ENCODE peak calls at places on chromosomes 12 and 14, in eight cellular contexts. One of them, this sample, is unnamed.

GRCh38 chr12:53267309-53268008 is 640 bp upstream of the ESPL1 start:
- DNase-seq in Panc1: no peak
- DNase-seq in RWPE1: no peak
- DNase-seq in cardiac fibroblast: no peak
- DNase-seq in adrenal gland: no peak
- DNase-seq in Calu3: peak
- DNase-seq in neural crest cell: no peak
- DNase-seq in CD4-positive, alpha-beta T cell: no peak
- DNase-seq in this sample: no peak

GRCh38 chr12:1580526-1580925 is 13.9 kb downstream of the FBXL14 start:
- DNase-seq in Panc1: no peak
- DNase-seq in RWPE1: no peak
- DNase-seq in neural crest cell: no peak
- DNase-seq in adrenal gland: no peak
- DNase-seq in CD4-positive, alpha-beta T cell: no peak
- DNase-seq in Calu3: no peak
- DNase-seq in cardiac fibroblast: no peak
- DNase-seq in this sample: no peak

GRCh38 chr14:101073598-101073965 is 170.1 kb upstream of the RTL1 start:
- DNase-seq in Panc1: no peak
- DNase-seq in CD4-positive, alpha-beta T cell: no peak
- DNase-seq in RWPE1: no peak
- DNase-seq in adrenal gland: no peak
- DNase-seq in neural crest cell: no peak
- DNase-seq in cardiac fibroblast: no peak
- DNase-seq in Calu3: no peak
- DNase-seq in this sample: peak

GRCh38 chr14:81710232-81710845 is 176.7 kb upstream of the SEL1L start:
- DNase-seq in neural crest cell: peak
- DNase-seq in cardiac fibroblast: peak
- DNase-seq in Calu3: peak
- DNase-seq in Panc1: peak
- DNase-seq in RWPE1: peak
- DNase-seq in CD4-positive, alpha-beta T cell: no peak
- DNase-seq in adrenal gland: peak
- DNase-seq in this sample: no peak

GRCh38 chr12:32502693-32503510 is 103.5 kb downstream of the FGD4 start:
- DNase-seq in neural crest cell: no peak
- DNase-seq in Panc1: no peak
- DNase-seq in RWPE1: no peak
- DNase-seq in CD4-positive, alpha-beta T cell: no peak
- DNase-seq in adrenal gland: peak
- DNase-seq in Calu3: peak
- DNase-seq in cardiac fibroblast: peak
- DNase-seq in this sample: no peak

GRCh38 chr14:51657762-51658161 is 6.1 kb downstream of the FRMD6 start:
- DNase-seq in neural crest cell: no peak
- DNase-seq in adrenal gland: no peak
- DNase-seq in RWPE1: no peak
- DNase-seq in Calu3: no peak
- DNase-seq in cardiac fibroblast: peak
- DNase-seq in Panc1: no peak
- DNase-seq in CD4-positive, alpha-beta T cell: no peak
- DNase-seq in this sample: no peak

GRCh38 chr12:52434096-52434733 is at the start of gene KRT75:
- DNase-seq in neural crest cell: no peak
- DNase-seq in CD4-positive, alpha-beta T cell: no peak
- DNase-seq in cardiac fibroblast: no peak
- DNase-seq in RWPE1: peak
- DNase-seq in Panc1: peak
- DNase-seq in adrenal gland: no peak
- DNase-seq in Calu3: no peak
- DNase-seq in this sample: no peak

GRCh38 chr14:104425171-104425681 is 154.3 kb upstream of the C14orf180 start:
- DNase-seq in adrenal gland: no peak
- DNase-seq in Panc1: no peak
- DNase-seq in neural crest cell: no peak
- DNase-seq in RWPE1: no peak
- DNase-seq in Calu3: no peak
- DNase-seq in CD4-positive, alpha-beta T cell: no peak
- DNase-seq in cardiac fibroblast: no peak
- DNase-seq in this sample: no peak

GRCh38 chr14:104702673-104703072 is 13.3 kb downstream of the INF2 start:
- DNase-seq in Panc1: no peak
- DNase-seq in CD4-positive, alpha-beta T cell: no peak
- DNase-seq in cardiac fibroblast: no peak
- DNase-seq in neural crest cell: no peak
- DNase-seq in Calu3: no peak
- DNase-seq in RWPE1: no peak
- DNase-seq in adrenal gland: no peak
- DNase-seq in this sample: no peak

GRCh38 chr12:89883630-89884364 is 175.2 kb upstream of the ATP2B1 start:
- DNase-seq in neural crest cell: no peak
- DNase-seq in Calu3: no peak
- DNase-seq in adrenal gland: no peak
- DNase-seq in CD4-positive, alpha-beta T cell: no peak
- DNase-seq in cardiac fibroblast: peak
- DNase-seq in RWPE1: no peak
- DNase-seq in Panc1: no peak
- DNase-seq in this sample: no peak

GRCh38 chr14:22791302-22791701 is 23.9 kb downstream of the SLC7A7 start:
- DNase-seq in neural crest cell: no peak
- DNase-seq in RWPE1: peak
- DNase-seq in Calu3: no peak
- DNase-seq in CD4-positive, alpha-beta T cell: no peak
- DNase-seq in cardiac fibroblast: peak
- DNase-seq in Panc1: peak
- DNase-seq in adrenal gland: no peak
- DNase-seq in this sample: no peak

GRCh38 chr14:86035882-86036281 is 505.9 kb downstream of the FLRT2 start:
- DNase-seq in neural crest cell: no peak
- DNase-seq in Calu3: no peak
- DNase-seq in adrenal gland: no peak
- DNase-seq in RWPE1: no peak
- DNase-seq in Panc1: no peak
- DNase-seq in cardiac fibroblast: peak
- DNase-seq in CD4-positive, alpha-beta T cell: no peak
- DNase-seq in this sample: no peak

GRCh38 chr12:79689041-79689476 is 1.7 kb downstream of the PAWR start:
- DNase-seq in RWPE1: no peak
- DNase-seq in CD4-positive, alpha-beta T cell: no peak
- DNase-seq in Panc1: no peak
- DNase-seq in cardiac fibroblast: peak
- DNase-seq in adrenal gland: no peak
- DNase-seq in neural crest cell: no peak
- DNase-seq in Calu3: no peak
- DNase-seq in this sample: no peak

GRCh38 chr12:65721541-65722190 is 102.6 kb upstream of the HMGA2 start:
- DNase-seq in neural crest cell: no peak
- DNase-seq in Calu3: no peak
- DNase-seq in Panc1: no peak
- DNase-seq in RWPE1: no peak
- DNase-seq in adrenal gland: no peak
- DNase-seq in CD4-positive, alpha-beta T cell: no peak
- DNase-seq in cardiac fibroblast: no peak
- DNase-seq in this sample: no peak

GRCh38 chr12:51974646-51975045 is 23.1 kb downstream of the ACVR1B start:
- DNase-seq in Panc1: no peak
- DNase-seq in adrenal gland: no peak
- DNase-seq in neural crest cell: no peak
- DNase-seq in Calu3: no peak
- DNase-seq in RWPE1: no peak
- DNase-seq in cardiac fibroblast: no peak
- DNase-seq in CD4-positive, alpha-beta T cell: no peak
- DNase-seq in this sample: no peak

GRCh38 chr14:61103541-61104339 is 122.7 kb downstream of the SLC38A6 start:
- DNase-seq in Panc1: peak
- DNase-seq in cardiac fibroblast: peak
- DNase-seq in CD4-positive, alpha-beta T cell: no peak
- DNase-seq in Calu3: peak
- DNase-seq in RWPE1: peak
- DNase-seq in neural crest cell: no peak
- DNase-seq in adrenal gland: peak
- DNase-seq in this sample: no peak

GRCh38 chr12:59668678-59669077 is 72.8 kb downstream of the SLC16A7 start:
- DNase-seq in CD4-positive, alpha-beta T cell: no peak
- DNase-seq in cardiac fibroblast: no peak
- DNase-seq in RWPE1: no peak
- DNase-seq in adrenal gland: no peak
- DNase-seq in Panc1: no peak
- DNase-seq in Calu3: no peak
- DNase-seq in neural crest cell: no peak
- DNase-seq in this sample: no peak

GRCh38 chr14:78567343-78567742 is 397.2 kb downstream of the NRXN3 start:
- DNase-seq in Calu3: no peak
- DNase-seq in CD4-positive, alpha-beta T cell: no peak
- DNase-seq in Panc1: no peak
- DNase-seq in adrenal gland: no peak
- DNase-seq in cardiac fibroblast: no peak
- DNase-seq in neural crest cell: no peak
- DNase-seq in RWPE1: no peak
- DNase-seq in this sample: no peak

GRCh38 chr14:78566017-78566858 is 396.1 kb downstream of the NRXN3 start:
- DNase-seq in cardiac fibroblast: peak
- DNase-seq in neural crest cell: peak
- DNase-seq in Calu3: peak
- DNase-seq in CD4-positive, alpha-beta T cell: peak
- DNase-seq in Panc1: peak
- DNase-seq in RWPE1: peak
- DNase-seq in adrenal gland: peak
- DNase-seq in this sample: peak

GRCh38 chr14:78566859-78567172 is 396.6 kb downstream of the NRXN3 start:
- DNase-seq in cardiac fibroblast: no peak
- DNase-seq in adrenal gland: no peak
- DNase-seq in Panc1: no peak
- DNase-seq in CD4-positive, alpha-beta T cell: no peak
- DNase-seq in Calu3: no peak
- DNase-seq in RWPE1: no peak
- DNase-seq in neural crest cell: no peak
- DNase-seq in this sample: no peak
- TF ChIP-seq CTCF in cardiac fibroblast: no peak
- TF ChIP-seq CTCF in adrenal gland: no peak
- TF ChIP-seq CTCF in Panc1: peak
- TF ChIP-seq CTCF in CD4-positive, alpha-beta T cell: no peak
- TF ChIP-seq CTCF in Calu3: peak
- TF ChIP-seq CTCF in RWPE1: peak
- TF ChIP-seq CTCF in neural crest cell: peak
- TF ChIP-seq CTCF in this sample: no peak

GRCh38 chr14:36521598-36522345 is 1.7 kb upstream of the NKX2-1 start:
- DNase-seq in adrenal gland: no peak
- DNase-seq in CD4-positive, alpha-beta T cell: no peak
- DNase-seq in RWPE1: no peak
- DNase-seq in cardiac fibroblast: no peak
- DNase-seq in Calu3: no peak
- DNase-seq in neural crest cell: no peak
- DNase-seq in Panc1: no peak
- DNase-seq in this sample: no peak

GRCh38 chr14:36522347-36522971 is 2.4 kb upstream of the NKX2-1 start:
- DNase-seq in cardiac fibroblast: no peak
- DNase-seq in Panc1: no peak
- DNase-seq in neural crest cell: peak
- DNase-seq in Calu3: no peak
- DNase-seq in adrenal gland: no peak
- DNase-seq in RWPE1: no peak
- DNase-seq in CD4-positive, alpha-beta T cell: no peak
- DNase-seq in this sample: no peak

GRCh38 chr14:36518586-36519430 is 1.2 kb downstream of the NKX2-1 start:
- DNase-seq in RWPE1: no peak
- DNase-seq in cardiac fibroblast: no peak
- DNase-seq in Panc1: no peak
- DNase-seq in neural crest cell: no peak
- DNase-seq in Calu3: no peak
- DNase-seq in CD4-positive, alpha-beta T cell: no peak
- DNase-seq in adrenal gland: no peak
- DNase-seq in this sample: no peak

GRCh38 chr14:36519431-36520321 is at the start of gene NKX2-1:
- DNase-seq in Calu3: peak
- DNase-seq in Panc1: no peak
- DNase-seq in cardiac fibroblast: no peak
- DNase-seq in RWPE1: no peak
- DNase-seq in CD4-positive, alpha-beta T cell: no peak
- DNase-seq in adrenal gland: no peak
- DNase-seq in neural crest cell: peak
- DNase-seq in this sample: no peak

GRCh38 chr14:36520601-36521525 is 831 bp upstream of the NKX2-1 start:
- DNase-seq in cardiac fibroblast: no peak
- DNase-seq in RWPE1: peak
- DNase-seq in CD4-positive, alpha-beta T cell: no peak
- DNase-seq in neural crest cell: peak
- DNase-seq in adrenal gland: no peak
- DNase-seq in Calu3: peak
- DNase-seq in Panc1: no peak
- DNase-seq in this sample: no peak
- TF ChIP-seq CTCF in cardiac fibroblast: no peak
- TF ChIP-seq CTCF in RWPE1: peak
- TF ChIP-seq CTCF in CD4-positive, alpha-beta T cell: no peak
- TF ChIP-seq CTCF in neural crest cell: peak
- TF ChIP-seq CTCF in adrenal gland: no peak
- TF ChIP-seq CTCF in Calu3: peak
- TF ChIP-seq CTCF in Panc1: peak
- TF ChIP-seq CTCF in this sample: no peak

GRCh38 chr12:45547822-45548221 is 181.7 kb upstream of the ARID2 start:
- DNase-seq in adrenal gland: no peak
- DNase-seq in CD4-positive, alpha-beta T cell: no peak
- DNase-seq in RWPE1: no peak
- DNase-seq in neural crest cell: no peak
- DNase-seq in Panc1: no peak
- DNase-seq in Calu3: no peak
- DNase-seq in cardiac fibroblast: peak
- DNase-seq in this sample: no peak
- TF ChIP-seq CTCF in adrenal gland: no peak
- TF ChIP-seq CTCF in CD4-positive, alpha-beta T cell: no peak
- TF ChIP-seq CTCF in RWPE1: no peak
- TF ChIP-seq CTCF in neural crest cell: no peak
- TF ChIP-seq CTCF in Panc1: no peak
- TF ChIP-seq CTCF in Calu3: no peak
- TF ChIP-seq CTCF in cardiac fibroblast: peak
- TF ChIP-seq CTCF in this sample: no peak

DNA sequence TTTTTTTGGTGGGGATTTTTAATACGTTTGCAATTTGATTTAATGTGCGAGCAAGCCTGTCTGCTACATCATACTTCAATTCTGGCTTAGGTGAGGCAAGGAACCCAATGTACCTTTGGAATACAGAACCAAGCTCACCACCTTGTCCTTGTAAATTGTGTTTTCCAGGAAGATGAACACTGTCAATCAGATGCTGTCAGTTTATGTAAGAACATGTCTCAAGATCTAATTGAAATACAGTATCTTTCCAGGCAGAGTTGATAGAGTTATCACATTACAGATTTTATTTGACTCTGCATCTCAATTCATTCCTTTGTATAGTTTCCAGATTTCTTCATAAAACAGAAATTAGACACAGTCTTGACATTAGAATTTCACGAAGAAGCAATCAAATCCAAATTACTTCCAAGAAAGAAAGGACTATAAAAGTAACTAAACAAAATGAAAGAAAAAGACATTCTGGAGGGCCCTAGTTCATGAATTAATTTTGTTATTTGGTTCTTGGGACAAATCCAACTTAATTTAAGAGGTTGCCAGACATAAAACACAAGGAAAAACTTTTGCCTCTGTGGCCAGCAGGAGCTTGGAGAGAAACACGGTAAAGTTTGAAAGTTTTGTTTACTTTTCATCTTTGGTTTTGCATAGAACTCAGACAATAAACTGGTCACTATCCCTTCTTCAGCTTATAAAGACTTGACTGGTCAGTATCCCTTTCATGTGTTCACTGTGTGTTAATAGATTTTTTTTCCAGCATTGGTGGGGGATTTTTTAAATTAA is 16.4 kb upstream of the MED13L start:
- DNase-seq in Calu3: no peak
- DNase-seq in adrenal gland: no peak
- DNase-seq in CD4-positive, alpha-beta T cell: no peak
- DNase-seq in neural crest cell: no peak
- DNase-seq in cardiac fibroblast: no peak
- DNase-seq in RWPE1: no peak
- DNase-seq in Panc1: no peak
- DNase-seq in this sample: no peak
- TF ChIP-seq CTCF in Calu3: no peak
- TF ChIP-seq CTCF in adrenal gland: no peak
- TF ChIP-seq CTCF in CD4-positive, alpha-beta T cell: no peak
- TF ChIP-seq CTCF in neural crest cell: no peak
- TF ChIP-seq CTCF in cardiac fibroblast: no peak
- TF ChIP-seq CTCF in RWPE1: no peak
- TF ChIP-seq CTCF in Panc1: no peak
- TF ChIP-seq CTCF in this sample: no peak